ENCODE peak calls at places on chromosome 9, in four cellular contexts. X is left ventricle myocardium inferior, D is pancreas, Y is H1. K is an unnamed sample.

GRCh38 chr9:72775570-72775969 is 177.3 kb downstream of the ALDH1A1 start:
- DNase-seq in X (no peak), D (no peak), Y (no peak), K (no peak)

GRCh38 chr9:90009447-90009846 is 404.6 kb downstream of the GADD45G start:
- DNase-seq in X (peak), D (no peak), Y (no peak), K (no peak)

GRCh38 chr9:36772449-36773370 is 200.0 kb downstream of the MELK start:
- DNase-seq in Y (no peak), D (no peak), X (no peak), K (no peak)

GRCh38 chr9:131769361-131769760 is 29.5 kb upstream of the RAPGEF1 start:
- DNase-seq in Y (peak), X (no peak), D (no peak), K (no peak)

GRCh38 chr9:6917162-6917561 is 159.4 kb downstream of the KDM4C start:
- DNase-seq in D (no peak), Y (no peak), X (no peak), K (no peak)

GRCh38 chr9:89414670-89415069 is 83.2 kb downstream of the SEMA4D start:
- DNase-seq in Y (no peak), X (no peak), D (no peak), K (no peak)

GRCh38 chr9:19231126-19232035 is 888 bp downstream of the DENND4C start:
- DNase-seq in D (no peak), Y (no peak), X (no peak), K (peak)

GRCh38 chr9:124812401-124813016 is 35.6 kb downstream of the OLFML2A start:
- DNase-seq in Y (peak), D (peak), X (peak), K (no peak)

GRCh38 chr9:20228096-20228495 is 394.2 kb downstream of the MLLT3 start:
- DNase-seq in X (no peak), D (no peak), Y (no peak), K (no peak)

GRCh38 chr9:115524467-115525059 is 406.6 kb upstream of the TNC start:
- DNase-seq in D (no peak), X (no peak), Y (no peak), K (peak)

GRCh38 chr9:76180541-76180940 is 213.7 kb downstream of the RFK start:
- DNase-seq in X (no peak), Y (no peak), D (no peak), K (no peak)

GRCh38 chr9:132244582-132245455 is 83.0 kb downstream of the NTNG2 start:
- DNase-seq in X (peak), D (peak), Y (no peak), K (peak)

GRCh38 chr9:77453857-77454647 is 194.1 kb downstream of the GNA14 start:
- DNase-seq in Y (no peak), X (no peak), D (peak), K (no peak)

GRCh38 chr9:14271078-14271673 is 42.8 kb downstream of the NFIB start:
- DNase-seq in D (peak), Y (no peak), X (peak), K (peak)

GRCh38 chr9:35341585-35341984 is 148.3 kb upstream of the RUSC2 start:
- DNase-seq in Y (no peak), X (peak), D (peak), K (no peak)

GRCh38 chr9:89498845-89499480 is 1.1 kb upstream of the SEMA4D start:
- DNase-seq in Y (no peak), X (no peak), D (no peak), K (no peak)

GRCh38 chr9:33921967-33922895 is 105.3 kb downstream of the UBE2R2 start:
- DNase-seq in Y (no peak), D (no peak), X (no peak), K (no peak)

GRCh38 chr9:121652838-121653231 is 1.4 kb downstream of the DAB2IP start:
- DNase-seq in X (no peak), D (no peak), Y (no peak), K (no peak)
- H3K27ac ChIP-seq in X (peak), D (peak), Y (no peak), K (peak)

DNA sequence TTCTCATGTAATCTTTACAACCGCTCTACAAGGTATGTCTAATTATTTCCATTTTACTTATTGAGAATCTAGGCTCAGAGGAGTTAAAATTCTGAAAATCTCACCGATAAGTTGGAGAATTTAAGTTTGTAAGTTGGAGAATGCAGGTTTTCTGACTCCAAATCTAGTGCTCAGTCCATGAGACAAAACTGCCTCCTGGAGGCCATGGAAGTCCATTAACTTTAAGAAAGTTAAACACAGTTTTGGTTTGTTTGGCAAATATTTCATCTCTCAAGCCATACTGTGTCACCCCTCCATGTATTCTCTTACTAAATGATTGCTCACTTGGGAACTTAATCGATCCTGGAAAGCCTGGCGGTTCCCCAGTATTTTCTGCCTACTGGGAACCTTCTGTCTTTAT is 52.6 kb downstream of the INIP start:
- DNase-seq in X (no peak), Y (no peak), D (no peak), K (no peak)
- TF ChIP-seq CTCF in X (peak), Y (no peak), D (no peak), K (no peak)

GRCh38 chr9:136099547-136099946 is 4.5 kb upstream of the NACC2 start:
- DNase-seq in D (no peak), Y (no peak), X (no peak), K (no peak)

GRCh38 chr9:136098210-136098609 is 3.1 kb upstream of the NACC2 start:
- DNase-seq in Y (no peak), X (no peak), D (no peak), K (no peak)

GRCh38 chr9:136096505-136097001 is 1.5 kb upstream of the NACC2 start:
- DNase-seq in Y (no peak), D (no peak), X (no peak), K (no peak)

GRCh38 chr9:136100700-136101614 is 5.9 kb upstream of the NACC2 start:
- DNase-seq in X (no peak), Y (no peak), D (no peak), K (no peak)

DNA sequence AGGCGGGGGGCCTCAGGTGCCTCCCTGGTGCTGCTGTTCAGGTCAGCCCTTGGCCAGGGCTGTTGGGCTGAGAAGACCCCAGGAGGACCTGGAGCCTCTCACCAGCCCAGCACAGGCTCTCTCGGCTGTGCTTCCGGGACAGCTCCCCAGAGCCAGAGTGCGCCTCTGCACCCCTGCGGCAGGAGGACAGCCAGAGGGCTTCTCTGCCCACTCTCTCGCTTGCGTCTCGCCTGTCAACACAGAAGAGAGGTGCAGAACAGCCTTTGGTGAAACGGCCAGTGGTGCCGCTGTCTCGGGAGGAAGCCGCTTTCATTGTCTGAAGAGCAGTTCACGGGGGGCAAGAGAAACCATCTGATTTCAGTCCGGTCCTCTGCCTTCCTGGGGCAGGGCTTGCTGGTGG is 3.8 kb upstream of the NACC2 start:
- DNase-seq in X (no peak), Y (no peak), D (no peak), K (no peak)
- H3K4me3 ChIP-seq in X (peak), Y (no peak), D (no peak), K (no peak)

GRCh38 chr9:97863314-97863713 is 10.3 kb downstream of the FOXE1 start:
- DNase-seq in Y (no peak), X (no peak), D (no peak), K (no peak)

GRCh38 chr9:97868859-97869258 is 15.8 kb downstream of the FOXE1 start:
- DNase-seq in X (no peak), Y (no peak), D (no peak), K (no peak)

GRCh38 chr9:97864396-97864795 is 11.4 kb downstream of the FOXE1 start:
- DNase-seq in X (no peak), D (no peak), Y (no peak), K (no peak)

GRCh38 chr9:97866848-97867247 is 13.8 kb downstream of the FOXE1 start:
- DNase-seq in D (no peak), X (no peak), Y (no peak), K (no peak)

DNA sequence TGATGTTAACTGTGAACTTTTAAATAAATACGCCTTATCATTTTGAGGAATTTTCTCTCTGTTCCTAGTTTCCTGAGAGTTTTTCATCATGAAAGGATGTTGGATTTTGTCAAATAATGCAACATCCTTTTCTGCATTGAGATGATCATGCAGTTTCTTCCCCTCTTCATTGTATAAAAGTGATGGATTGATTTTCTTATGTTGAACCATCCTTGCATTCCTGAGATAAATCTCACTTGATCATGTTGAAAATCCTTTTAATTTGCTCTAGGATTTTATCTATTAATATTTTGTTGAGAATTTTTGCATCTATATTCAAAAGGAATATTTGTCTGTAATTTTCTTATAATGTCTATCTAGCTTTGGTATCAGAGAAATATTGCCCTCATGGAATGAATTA is 13.3 kb downstream of the FOXE1 start:
- DNase-seq in D (no peak), X (no peak), Y (no peak), K (no peak)
- H3K27ac ChIP-seq in D (no peak), X (no peak), Y (no peak), K (no peak)

K was measured in colonic mucosa.